ENCODE peak calls at places on chromosomes 3 and 15, in five cellular contexts. O is right atrium auricular region, E is IMR-90, U is tibial artery, S is sigmoid colon. N is an unnamed sample. For H3K4me1 and H3K27me3, the result is how much of the 10 kb centered on the place peaks cover.

GRCh38 chr15:33243393-33243792 is 48.9 kb upstream of the FMN1 start:
- DNase-seq in O (no peak), U (no peak), E (peak), S (no peak), N (no peak)

GRCh38 chr15:94023520-94023919 is 207.8 kb upstream of the MCTP2 start:
- DNase-seq in E (no peak), U (no peak), S (no peak), O (no peak), N (no peak)

GRCh38 chr3:87164245-87164644 is 62.9 kb upstream of the CHMP2B start:
- DNase-seq in U (no peak), E (no peak), S (no peak), O (no peak), N (no peak)

GRCh38 chr3:15948403-15948802 is 150.6 kb upstream of the ANKRD28 start:
- DNase-seq in O (no peak), S (no peak), E (no peak), U (no peak), N (peak)

GRCh38 chr3:57518276-57518914 is 25.7 kb downstream of the DNAH12 start:
- DNase-seq in U (no peak), E (peak), O (no peak), S (no peak), N (no peak)

GRCh38 chr3:106113747-106114146 is 244.9 kb upstream of the CBLB start:
- DNase-seq in S (no peak), E (no peak), U (no peak), O (no peak), N (no peak)

GRCh38 chr15:31245756-31246155 is 80.9 kb upstream of the KLF13 start:
- DNase-seq in S (peak), U (no peak), O (no peak), E (no peak), N (no peak)

GRCh38 chr15:77798151-77798550 is 165.4 kb upstream of the LINGO1 start:
- DNase-seq in E (no peak), O (no peak), S (no peak), U (no peak), N (no peak)

GRCh38 chr3:51748327-51748726 is 30.7 kb downstream of the IQCF6 start:
- DNase-seq in O (no peak), S (no peak), U (no peak), E (no peak), N (no peak)

GRCh38 chr15:63019539-63020109 is 22.9 kb upstream of the TPM1 start:
- DNase-seq in O (no peak), U (no peak), E (peak), S (peak), N (peak)

GRCh38 chr3:160796813-160797164 is 40.8 kb downstream of the PPM1L start:
- DNase-seq in U (no peak), O (no peak), S (no peak), E (no peak), N (no peak)

GRCh38 chr3:164498917-164499316 is 579.4 kb downstream of the SI start:
- DNase-seq in S (no peak), O (no peak), E (no peak), U (no peak), N (no peak)

GRCh38 chr3:170007031-170007663 is 30.6 kb upstream of the GPR160 start:
- DNase-seq in S (no peak), E (peak), O (no peak), U (peak), N (peak)

GRCh38 chr3:95333826-95334225 is 1271.0 kb downstream of the NSUN3 start:
- DNase-seq in U (no peak), S (no peak), O (no peak), E (no peak), N (no peak)

GRCh38 chr3:99016452-99016851 is 115.0 kb upstream of the DCBLD2 start:
- DNase-seq in U (no peak), S (no peak), O (no peak), E (no peak), N (no peak)

GRCh38 chr15:100349696-100350433 is 8.1 kb upstream of the ADAMTS17 start:
- DNase-seq in U (peak), E (peak), S (peak), O (peak), N (peak)

DNA sequence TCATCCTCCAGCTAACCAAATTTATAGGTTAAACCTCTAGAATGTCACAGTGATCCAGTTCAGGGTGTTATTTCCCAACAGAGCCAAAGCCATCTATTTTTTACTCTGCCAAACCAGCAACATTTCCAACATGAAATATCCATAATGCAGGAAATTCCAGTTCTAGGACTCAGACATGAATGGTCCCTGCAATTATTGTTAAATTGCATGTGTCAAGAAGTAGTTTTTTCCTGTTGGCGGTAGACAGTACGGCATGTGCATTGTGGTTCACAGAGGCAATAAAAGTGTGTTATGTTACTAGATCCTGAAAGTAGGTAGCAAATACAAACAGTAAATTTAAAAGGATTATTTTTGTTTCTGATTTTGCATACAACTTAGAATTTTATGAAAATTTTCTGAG is 215.7 kb upstream of the THBS1 start:
- DNase-seq in O (no peak), S (no peak), U (no peak), E (peak), N (peak)
- H3K4me1 ChIP-seq in O (under half), S (under half), U (under half), E (under half), N (under half)

GRCh38 chr3:128425846-128426127 is 40.9 kb downstream of the DNAJB8 start:
- DNase-seq in S (no peak), U (no peak), E (no peak), O (no peak), N (no peak)
- H3K27me3 ChIP-seq in S (under half), U (under half), E (under half), O (under half), N (under half)

DNA sequence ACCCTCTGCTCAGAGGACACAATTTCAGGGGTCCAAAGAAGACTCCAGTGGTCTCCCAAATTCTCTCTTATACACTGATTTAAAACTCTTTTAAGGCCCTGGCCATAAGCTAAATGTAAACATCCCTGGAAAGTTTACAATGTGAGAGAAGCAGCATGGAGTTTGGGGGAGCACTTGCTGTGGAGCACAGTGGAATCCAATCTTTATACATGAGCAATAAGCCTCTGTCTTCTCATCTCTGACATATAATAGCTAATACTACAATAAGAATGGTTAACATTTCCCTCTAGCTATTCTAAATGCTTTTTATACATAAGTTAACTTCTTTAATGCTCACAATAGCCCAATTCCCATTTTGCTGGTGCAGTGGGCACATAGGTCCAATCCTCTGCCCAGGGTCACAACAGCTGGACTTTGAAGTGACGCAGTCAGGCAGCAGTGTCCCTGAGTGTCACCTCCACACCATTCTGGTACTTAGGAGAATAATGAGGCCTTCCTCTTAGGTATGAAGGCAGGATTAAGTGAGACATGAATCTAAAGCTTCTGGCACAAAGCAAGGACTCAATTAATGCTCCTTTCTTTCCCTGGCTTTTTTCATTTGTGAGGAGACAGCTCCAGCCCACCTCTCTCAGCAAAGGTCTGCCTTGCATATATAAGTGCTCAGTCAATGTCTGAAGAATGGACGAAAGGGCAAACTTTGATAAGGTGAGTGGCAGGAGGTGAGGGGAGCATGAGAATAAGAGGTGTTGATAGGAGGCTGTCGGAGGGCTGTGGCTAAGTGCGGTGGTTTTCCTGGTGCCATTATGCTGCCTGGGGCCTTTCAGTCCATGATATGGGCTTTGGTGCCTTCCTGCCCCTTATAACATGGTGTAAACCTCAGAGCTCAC is 26.3 kb downstream of the CCNL1 start:
- DNase-seq in E (no peak), U (no peak), S (no peak), O (no peak), N (no peak)
- H3K4me1 ChIP-seq in E (under half), U (half or more), S (under half), O (half or more), N (half or more)

DNA sequence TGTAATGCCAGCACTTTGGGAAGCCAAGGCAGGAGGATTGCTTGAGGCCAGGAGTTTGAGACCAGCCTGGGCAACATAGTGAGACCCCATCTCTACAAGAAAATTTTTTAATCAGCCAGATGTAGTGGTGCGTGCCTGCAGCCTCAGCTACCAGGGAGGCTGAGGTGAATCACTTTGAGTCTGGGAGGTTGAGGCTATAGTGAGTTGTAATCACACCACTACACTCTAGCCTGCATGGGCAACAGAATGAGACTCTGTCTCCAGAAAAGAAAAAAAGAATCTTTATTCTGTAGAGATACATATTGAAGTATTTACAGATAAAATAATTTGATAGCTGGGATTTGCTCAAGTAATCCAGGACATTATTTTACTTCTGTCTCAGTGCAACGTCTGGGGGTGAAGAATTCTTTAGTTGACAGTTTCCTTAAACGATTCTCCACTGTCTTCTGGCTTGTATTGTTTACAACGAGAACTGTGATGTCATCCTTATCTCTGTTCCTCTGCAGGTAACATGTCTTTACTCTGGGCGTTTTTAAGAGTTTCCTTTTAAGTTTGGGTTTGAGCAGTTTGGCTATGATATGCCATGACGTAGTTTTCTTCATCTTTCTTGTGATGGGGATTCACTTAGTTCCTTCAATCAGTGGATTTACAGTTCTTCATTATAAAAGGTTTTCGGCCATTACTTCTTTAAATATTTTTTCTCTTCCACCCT is 26.3 kb downstream of the KPNA1 start:
- DNase-seq in E (no peak), S (no peak), O (no peak), U (no peak), N (no peak)
- H3K27me3 ChIP-seq in E (under half), S (under half), O (under half), U (under half), N (under half)

GRCh38 chr15:25785643-25786029 is 77.5 kb downstream of the ATP10A start:
- DNase-seq in O (peak), S (peak), U (no peak), E (no peak), N (no peak)

GRCh38 chr15:25786040-25786439 is 77.1 kb downstream of the ATP10A start:
- DNase-seq in E (no peak), S (peak), O (no peak), U (no peak), N (no peak)

GRCh38 chr15:25784141-25784540 is 79.0 kb downstream of the ATP10A start:
- DNase-seq in S (peak), O (no peak), E (peak), U (no peak), N (no peak)

GRCh38 chr15:25783607-25784131 is 79.5 kb downstream of the ATP10A start:
- DNase-seq in E (peak), O (no peak), S (peak), U (no peak), N (peak)

DNA sequence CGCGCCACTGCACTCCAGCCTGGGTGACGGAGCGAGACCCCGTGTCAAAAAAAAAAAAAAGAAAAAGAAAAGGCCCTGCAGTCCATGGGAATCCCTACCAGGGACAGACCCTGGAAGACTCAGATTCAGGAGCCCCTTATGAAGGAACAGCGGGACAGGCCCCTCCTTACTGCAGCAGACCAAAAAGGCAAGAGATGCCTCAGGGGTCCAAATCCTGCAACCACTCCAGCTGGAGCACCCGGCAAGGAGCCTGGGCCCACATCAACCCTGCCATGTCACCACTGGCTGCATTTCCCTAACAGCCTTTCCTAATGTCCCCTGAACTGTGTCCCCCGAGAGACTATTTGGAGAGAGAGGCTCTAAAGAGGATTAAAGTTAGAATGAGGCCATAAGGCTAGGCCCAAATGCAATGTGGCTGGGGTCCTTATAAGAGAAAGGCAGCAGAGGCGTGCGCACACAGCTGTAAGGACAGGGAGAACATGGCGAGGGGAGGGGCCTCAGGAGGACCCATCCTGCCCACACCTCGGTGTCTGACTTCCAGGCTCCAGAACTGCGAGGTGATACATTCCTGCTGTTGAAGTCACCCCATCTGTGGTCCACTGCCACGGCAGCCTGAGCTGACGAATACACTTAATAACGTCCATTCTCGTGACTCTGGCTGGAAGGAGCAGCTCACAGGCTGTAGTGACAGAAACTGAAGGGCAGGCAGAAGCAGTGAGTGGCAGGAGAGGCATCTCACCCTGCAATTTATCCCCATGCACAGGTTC is 78.1 kb downstream of the ATP10A start:
- DNase-seq in U (peak), E (peak), O (peak), S (peak), N (peak)
- H3K4me1 ChIP-seq in U (under half), E (under half), O (under half), S (half or more), N (half or more)

DNA sequence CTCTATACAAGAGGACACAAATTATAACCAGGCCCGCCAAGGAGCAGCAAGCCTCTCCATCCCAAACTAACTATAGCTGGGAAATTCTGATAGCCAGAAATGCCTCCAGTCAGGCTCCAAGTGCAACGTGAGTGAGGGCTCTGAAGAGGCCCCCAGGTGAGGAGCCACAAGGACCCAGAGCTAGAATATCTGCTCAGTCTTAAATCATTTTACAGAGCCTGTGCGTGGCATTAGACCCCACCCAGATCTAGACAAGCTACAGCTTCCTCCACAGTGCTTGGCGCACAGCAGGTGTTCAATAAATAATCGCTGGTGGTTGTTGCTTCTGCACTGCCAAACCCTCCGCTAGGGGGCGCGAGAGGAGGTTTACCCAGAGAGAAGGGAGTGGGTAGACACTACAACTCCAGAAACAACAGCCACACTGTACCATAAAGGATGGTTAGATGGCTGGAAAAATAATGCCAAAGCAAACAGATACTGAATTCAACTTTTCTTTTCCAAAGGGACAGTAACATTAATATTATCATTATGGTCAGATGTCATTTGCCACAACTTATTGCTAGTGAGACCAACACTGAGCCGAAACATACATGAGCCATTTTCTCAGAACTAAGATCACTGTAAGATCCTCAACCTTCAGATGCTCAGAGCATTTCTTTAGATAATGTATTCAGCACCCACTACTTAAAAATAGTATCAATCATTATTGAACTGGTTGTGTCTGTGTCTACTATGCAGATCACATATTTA is 44.5 kb downstream of the ZIC4 start:
- DNase-seq in E (no peak), O (no peak), S (no peak), U (no peak), N (peak)
- H3K27me3 ChIP-seq in E (half or more), O (under half), S (half or more), U (half or more), N (half or more)